ENCODE peak calls at places on chromosomes 12 and 14, in six cellular contexts. D is HS-5, Z is dorsolateral prefrontal cortex, U is astrocyte of the spinal cord, J is T-helper 2 cell, M is H54. N is an unnamed sample.

GRCh38 chr12:54591001-54591591 is 2.6 kb upstream of the PPP1R1A start:
- DNase-seq in D (no peak), Z (peak), U (no peak), J (no peak), M (no peak), N (no peak)

GRCh38 chr14:100297320-100298300 is 8.6 kb downstream of the SLC25A29 start:
- DNase-seq in D (no peak), Z (peak), U (peak), J (no peak), M (no peak), N (peak)

GRCh38 chr14:76280221-76280620 is 95.7 kb upstream of the ESRRB start:
- DNase-seq in D (no peak), Z (no peak), U (no peak), J (no peak), M (no peak), N (no peak)

GRCh38 chr12:124730455-124730932 is 133.2 kb downstream of the SCARB1 start:
- DNase-seq in D (no peak), Z (no peak), U (peak), J (no peak), M (no peak), N (no peak)

GRCh38 chr12:120741476-120742206 is 16.0 kb downstream of the ACADS start:
- DNase-seq in D (no peak), Z (no peak), U (no peak), J (no peak), M (no peak), N (no peak)

GRCh38 chr12:10705655-10706054 is 17.5 kb downstream of the YBX3 start:
- DNase-seq in D (no peak), Z (no peak), U (peak), J (no peak), M (no peak), N (no peak)

GRCh38 chr12:90065301-90065801 is 356.7 kb upstream of the ATP2B1 start:
- DNase-seq in D (no peak), Z (no peak), U (no peak), J (no peak), M (no peak), N (no peak)

GRCh38 chr12:119180380-119181040 is 1.8 kb downstream of the HSPB8 start:
- DNase-seq in D (no peak), Z (no peak), U (peak), J (no peak), M (peak), N (no peak)

GRCh38 chr12:2693980-2694379 is 100.8 kb upstream of the FKBP4 start:
- DNase-seq in D (no peak), Z (no peak), U (no peak), J (no peak), M (no peak), N (no peak)

GRCh38 chr14:104145826-104146642 is 7.6 kb downstream of the KIF26A start:
- DNase-seq in D (no peak), Z (peak), U (no peak), J (no peak), M (no peak), N (no peak)

GRCh38 chr12:94811611-94812010 is 161.3 kb upstream of the TMCC3 start:
- DNase-seq in D (no peak), Z (no peak), U (no peak), J (no peak), M (no peak), N (no peak)

GRCh38 chr12:1834186-1834925 is 14.0 kb downstream of the LRTM2 start:
- DNase-seq in D (no peak), Z (peak), U (no peak), J (no peak), M (no peak), N (no peak)

GRCh38 chr12:122878780-122879612 is 16.9 kb downstream of the VPS37B start:
- DNase-seq in D (no peak), Z (no peak), U (no peak), J (no peak), M (no peak), N (no peak)

GRCh38 chr12:113515082-113515856 is 43.6 kb upstream of the LHX5 start:
- DNase-seq in D (no peak), Z (no peak), U (no peak), J (no peak), M (no peak), N (no peak)

GRCh38 chr12:102010265-102010994 is 51.4 kb downstream of the WASHC3 start:
- DNase-seq in D (no peak), Z (no peak), U (no peak), J (no peak), M (no peak), N (no peak)

GRCh38 chr14:64178814-64179213 is 115.4 kb downstream of the ESR2 start:
- DNase-seq in D (no peak), Z (no peak), U (no peak), J (no peak), M (no peak), N (no peak)

GRCh38 chr12:121828306-121828705 is 24.5 kb downstream of the SETD1B start:
- DNase-seq in D (no peak), Z (no peak), U (no peak), J (no peak), M (no peak), N (no peak)

N was measured in hypothalamus.